ENCODE peak calls at places on chromosomes 4 and X, in five cellular contexts. F is heart right ventricle, V is iPS DF 6.9, O is cardiac muscle cell, A is tibial artery. G is an unnamed sample.
A peak's percentile ranks its signal among the peaks of the same experiment; 100 is the strongest.

GRCh38 chrX:13721819-13722527 is 12.4 kb downstream of the TRAPPC2 start:
- DNase-seq in F (no peak), V (no peak), O (peak; percentile 40), A (no peak), G (no peak)

GRCh38 chr4:147969573-147969972 is 237.7 kb downstream of the ARHGAP10 start:
- DNase-seq in F (no peak), V (no peak), O (no peak), A (no peak), G (no peak)

GRCh38 chr4:102551946-102552575 is 50.9 kb downstream of the NFKB1 start:
- DNase-seq in F (no peak), V (no peak), O (no peak), A (no peak), G (no peak)

GRCh38 chrX:121389976-121390709 is 342.7 kb downstream of the GLUD2 start:
- DNase-seq in F (no peak), V (no peak), O (no peak), A (no peak), G (no peak)

GRCh38 chr4:105666693-105667092 is 41.8 kb downstream of the INTS12 start:
- DNase-seq in F (no peak), V (no peak), O (peak; percentile 71), A (no peak), G (no peak)

GRCh38 chrX:46687619-46688018 is 71.3 kb downstream of the SLC9A7 start:
- DNase-seq in F (no peak), V (no peak), O (peak; percentile 17), A (no peak), G (no peak)

GRCh38 chr4:163473576-163473975 is at the start of gene TKTL2:
- DNase-seq in F (no peak), V (no peak), O (no peak), A (no peak), G (no peak)

GRCh38 chr4:797066-797465 is 28.9 kb downstream of the CPLX1 start:
- DNase-seq in F (no peak), V (no peak), O (no peak), A (no peak), G (no peak)

GRCh38 chr4:156933633-156934258 is 37.9 kb downstream of the PDGFC start:
- DNase-seq in F (no peak), V (no peak), O (peak; percentile 52), A (no peak), G (no peak)

GRCh38 chrX:133670394-133670793 is 255.1 kb upstream of the GPC4 start:
- DNase-seq in F (peak; percentile 5), V (no peak), O (peak; percentile 56), A (no peak), G (no peak)

GRCh38 chr4:89258506-89258905 is 49.1 kb downstream of the GPRIN3 start:
- DNase-seq in F (no peak), V (no peak), O (no peak), A (no peak), G (no peak)

GRCh38 chr4:94208268-94208667 is 603 bp downstream of the SMARCAD1 start:
- DNase-seq in F (no peak), V (no peak), O (no peak), A (no peak), G (no peak)

GRCh38 chrX:12419591-12419990 is 281.3 kb downstream of the FRMPD4 start:
- DNase-seq in F (no peak), V (no peak), O (no peak), A (no peak), G (no peak)

GRCh38 chr4:2712261-2712842 is 43.8 kb downstream of the TNIP2 start:
- DNase-seq in F (no peak), V (peak; percentile 25), O (peak; percentile 12), A (no peak), G (no peak)

GRCh38 chr4:61520688-61521160 is 320.6 kb downstream of the ADGRL3 start:
- DNase-seq in F (no peak), V (no peak), O (peak; percentile 47), A (no peak), G (no peak)

GRCh38 chr4:185602397-185602796 is 67.1 kb upstream of the PDLIM3 start:
- DNase-seq in F (no peak), V (no peak), O (no peak), A (no peak), G (no peak)

GRCh38 chr4:123740236-123740635 is 343.6 kb downstream of the SPRY1 start:
- DNase-seq in F (no peak), V (no peak), O (no peak), A (no peak), G (no peak)

GRCh38 chr4:152257601-152258066 is 278.3 kb downstream of the FBXW7 start:
- DNase-seq in F (no peak), V (no peak), O (peak; percentile 20), A (no peak), G (no peak)

GRCh38 chrX:50691820-50692219 is 122.2 kb downstream of the SHROOM4 start:
- DNase-seq in F (no peak), V (peak; percentile 33), O (peak; percentile 60), A (no peak), G (no peak)

GRCh38 chrX:149510386-149510785 is 5.3 kb upstream of the IDS start:
- DNase-seq in F (no peak), V (no peak), O (no peak), A (no peak), G (no peak)

GRCh38 chr4:54709281-54709854 is 51.6 kb downstream of the KIT start:
- DNase-seq in F (no peak), V (no peak), O (peak; percentile 31), A (no peak), G (no peak)

GRCh38 chr4:679571-680083 is 5.3 kb downstream of the MYL5 start:
- DNase-seq in F (no peak), V (no peak), O (no peak), A (no peak), G (no peak)

GRCh38 chr4:34250562-34250961 is 1993.8 kb downstream of the ARAP2 start:
- DNase-seq in F (no peak), V (no peak), O (peak; percentile 74), A (no peak), G (no peak)

GRCh38 chrX:110046971-110047370 is 44.1 kb downstream of the TMEM164 start:
- DNase-seq in F (no peak), V (no peak), O (no peak), A (no peak), G (no peak)

GRCh38 chr4:153651041-153651960 is 32.8 kb upstream of the TLR2 start:
- DNase-seq in F (peak; percentile 50), V (no peak), O (no peak), A (peak; percentile 72), G (peak; percentile 74)

GRCh38 chr4:108834787-108835384 is 72.0 kb upstream of the ETNPPL start:
- DNase-seq in F (no peak), V (no peak), O (peak; percentile 66), A (no peak), G (no peak)

GRCh38 chrX:120499301-120500097 is 30.4 kb upstream of the LAMP2 start:
- DNase-seq in F (no peak), V (no peak), O (peak; percentile 74), A (no peak), G (no peak)

GRCh38 chrX:72358313-72358712 is 52.6 kb upstream of the CITED1 start:
- DNase-seq in F (no peak), V (no peak), O (peak; percentile 24), A (no peak), G (no peak)

GRCh38 chrX:86021652-86022289 is 25.6 kb downstream of the CHM start:
- DNase-seq in F (no peak), V (no peak), O (peak; percentile 3), A (no peak), G (no peak)

GRCh38 chr4:16802044-16802443 is 96.4 kb downstream of the LDB2 start:
- DNase-seq in F (no peak), V (no peak), O (no peak), A (no peak), G (no peak)

GRCh38 chrX:44245730-44246129 is 97.7 kb downstream of the EFHC2 start:
- DNase-seq in F (no peak), V (no peak), O (no peak), A (no peak), G (no peak)

GRCh38 chr4:21882050-21882839 is 66.3 kb downstream of the KCNIP4 start:
- DNase-seq in F (no peak), V (no peak), O (no peak), A (no peak), G (no peak)

GRCh38 chr4:105241456-105241855 is 94.8 kb downstream of the TET2 start:
- DNase-seq in F (peak; percentile 68), V (no peak), O (no peak), A (no peak), G (no peak)

GRCh38 chrX:101417190-101417589 is 9.2 kb downstream of the HNRNPH2 start:
- DNase-seq in F (no peak), V (no peak), O (no peak), A (no peak), G (no peak)
- H3K27ac ChIP-seq in F (peak overlapping the region; percentile 91), V (no peak overlapping the region), O (peak overlapping the region; percentile 95), A (peak overlapping the region; percentile 97), G (peak overlapping the region; percentile 94)

GRCh38 chr4:7408166-7408565 is 26.6 kb downstream of the PSAPL1 start:
- DNase-seq in F (no peak), V (no peak), O (no peak), A (no peak), G (no peak)
- H3K27me3 ChIP-seq in F (peaks cover 6% of the 10 kb centered on the region), V (peaks cover 9% of the 10 kb centered on the region), O (no peaks in the 10 kb centered on the region), A (no peaks in the 10 kb centered on the region), G (no peaks in the 10 kb centered on the region)

GRCh38 chrX:153599192-153600031 is 473 bp upstream of the CCNQ start:
- DNase-seq in F (peak; percentile 84), V (no peak), O (peak; percentile 92), A (peak; percentile 78), G (peak; percentile 95)
- H3K27ac ChIP-seq in F (peak overlapping the region; percentile 70), V (no peak overlapping the region), O (peak overlapping the region; percentile 39), A (peak overlapping the region; percentile 73), G (peak overlapping the region; percentile 47)

GRCh38 chrX:129682979-129683378 is 28.2 kb upstream of the APLN start:
- DNase-seq in F (no peak), V (no peak), O (no peak), A (no peak), G (no peak)

GRCh38 chrX:129689881-129690280 is 35.1 kb upstream of the APLN start:
- DNase-seq in F (no peak), V (no peak), O (no peak), A (no peak), G (no peak)

GRCh38 chrX:129690435-129690834 is 35.7 kb upstream of the APLN start:
- DNase-seq in F (peak; percentile 40), V (no peak), O (peak; percentile 65), A (no peak), G (no peak)

GRCh38 chrX:129686422-129686948 is 31.7 kb upstream of the APLN start:
- DNase-seq in F (peak; percentile 64), V (no peak), O (peak; percentile 88), A (no peak), G (no peak)

DNA sequence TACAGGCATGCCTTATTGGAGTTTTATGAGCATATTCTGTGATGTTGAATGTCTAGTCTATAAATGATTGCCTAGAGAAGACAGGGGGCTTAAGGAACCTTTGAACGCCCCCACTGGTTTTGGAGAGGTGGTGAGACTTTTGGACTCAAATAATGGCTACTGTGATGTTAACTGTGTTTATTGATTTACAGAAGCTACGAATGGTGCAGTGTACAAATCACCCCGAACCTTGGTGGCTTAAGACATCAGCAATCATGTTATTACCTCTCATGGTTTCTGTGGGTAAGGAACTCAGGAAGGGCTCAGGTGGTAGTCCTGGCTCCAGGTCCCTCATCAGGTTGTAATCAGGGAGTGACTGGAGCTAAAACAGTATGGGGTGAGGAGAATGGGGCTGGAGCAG is 33.3 kb upstream of the APLN start:
- DNase-seq in F (no peak), V (no peak), O (no peak), A (no peak), G (no peak)
- H3K27me3 ChIP-seq in F (no peaks in the 10 kb centered on the region), V (no peaks in the 10 kb centered on the region), O (no peaks in the 10 kb centered on the region), A (no peaks in the 10 kb centered on the region), G (no peaks in the 10 kb centered on the region)

G was measured in upper lobe of right lung.